ENCODE peak calls at places on chromosome 2, in five cellular contexts. U is hepatocyte, M is HCT116, X is GM23248, A is MM.1S. K is an unnamed sample.

GRCh38 chr2:169038338-169038757 is 7.2 kb upstream of the ABCB11 start:
- DNase-seq in U (no peak), M (no peak), X (peak; percentile 7), A (no peak), K (no peak)

GRCh38 chr2:17309741-17310339 is 208.4 kb downstream of the RAD51AP2 start:
- DNase-seq in U (peak; percentile 86), M (peak; percentile 63), X (peak; percentile 63), A (peak; percentile 79), K (peak; percentile 57)

GRCh38 chr2:160581448-160581847 is 87.8 kb upstream of the RBMS1 start:
- DNase-seq in U (no peak), M (no peak), X (no peak), A (no peak), K (no peak)

GRCh38 chr2:120564213-120565094 is 171.2 kb upstream of the GLI2 start:
- DNase-seq in U (peak; percentile 66), M (no peak), X (no peak), A (no peak), K (no peak)

GRCh38 chr2:232321156-232321816 is 57.3 kb upstream of the ALPP start:
- DNase-seq in U (no peak), M (no peak), X (no peak), A (no peak), K (no peak)

GRCh38 chr2:199459286-199460100 is 1.8 kb upstream of the SATB2 start:
- DNase-seq in U (peak; percentile 90), M (peak; percentile 93), X (peak; percentile 98), A (peak; percentile 79), K (peak; percentile 81)

GRCh38 chr2:168614291-168615018 is 158.4 kb downstream of the CERS6 start:
- DNase-seq in U (no peak), M (no peak), X (no peak), A (no peak), K (peak; percentile 7)

GRCh38 chr2:217444509-217444908 is 558.3 kb downstream of the TNS1 start:
- DNase-seq in U (no peak), M (no peak), X (no peak), A (no peak), K (no peak)

GRCh38 chr2:7674606-7675005 is 757.4 kb downstream of the RNF144A start:
- DNase-seq in U (no peak), M (no peak), X (peak; percentile 46), A (no peak), K (no peak)

GRCh38 chr2:58042486-58042970 is 4.1 kb upstream of the VRK2 start:
- DNase-seq in U (peak; percentile 80), M (peak; percentile 92), X (peak; percentile 75), A (peak; percentile 75), K (no peak)

GRCh38 chr2:231715988-231716616 is 7.8 kb downstream of the PTMA start:
- DNase-seq in U (no peak), M (no peak), X (peak; percentile 58), A (no peak), K (peak; percentile 17)

GRCh38 chr2:2026851-2027250 is 282.5 kb upstream of the PXDN start:
- DNase-seq in U (no peak), M (no peak), X (no peak), A (no peak), K (no peak)

GRCh38 chr2:79887747-79888374 is 375.0 kb downstream of the CTNNA2 start:
- DNase-seq in U (peak; percentile 71), M (peak; percentile 31), X (peak; percentile 61), A (peak; percentile 63), K (peak; percentile 57)

GRCh38 chr2:20106746-20107145 is 55.3 kb upstream of the LAPTM4A start:
- DNase-seq in U (peak; percentile 73), M (no peak), X (no peak), A (no peak), K (no peak)

GRCh38 chr2:183000846-183001245 is 37.4 kb downstream of the NCKAP1 start:
- DNase-seq in U (peak; percentile 9), M (no peak), X (no peak), A (no peak), K (no peak)

GRCh38 chr2:58447586-58447985 is 206.5 kb upstream of the FANCL start:
- DNase-seq in U (no peak), M (no peak), X (no peak), A (no peak), K (no peak)

GRCh38 chr2:144426981-144427479 is 92.9 kb downstream of the ZEB2 start:
- DNase-seq in U (peak; percentile 39), M (no peak), X (peak; percentile 56), A (no peak), K (no peak)

GRCh38 chr2:80642465-80642864 is 337.9 kb upstream of the LRRTM1 start:
- DNase-seq in U (no peak), M (no peak), X (no peak), A (peak; percentile 41), K (no peak)

GRCh38 chr2:147094077-147094476 is 750.8 kb upstream of the ACVR2A start:
- DNase-seq in U (no peak), M (no peak), X (no peak), A (no peak), K (no peak)

GRCh38 chr2:20617081-20617575 is 33.8 kb downstream of the HS1BP3 start:
- DNase-seq in U (peak; percentile 59), M (no peak), X (no peak), A (no peak), K (no peak)

GRCh38 chr2:181120625-181121024 is 140.2 kb downstream of the UBE2E3 start:
- DNase-seq in U (no peak), M (no peak), X (peak; percentile 4), A (no peak), K (no peak)

GRCh38 chr2:57180042-57180567 is 866.5 kb upstream of the VRK2 start:
- DNase-seq in U (no peak), M (no peak), X (peak; percentile 50), A (no peak), K (no peak)

GRCh38 chr2:44618378-44619023 is 256.8 kb downstream of the CAMKMT start:
- DNase-seq in U (no peak), M (no peak), X (no peak), A (no peak), K (no peak)

GRCh38 chr2:176729706-176730569 is 460.7 kb downstream of the MTX2 start:
- DNase-seq in U (peak; percentile 23), M (no peak), X (peak; percentile 80), A (no peak), K (no peak)

GRCh38 chr2:3389193-3389592 is 9.7 kb downstream of the TRAPPC12 start:
- DNase-seq in U (no peak), M (no peak), X (no peak), A (no peak), K (no peak)

GRCh38 chr2:235598842-235599531 is 105.1 kb downstream of the AGAP1 start:
- DNase-seq in U (no peak), M (no peak), X (no peak), A (no peak), K (no peak)

GRCh38 chr2:36516136-36516870 is 81.7 kb downstream of the FEZ2 start:
- DNase-seq in U (peak; percentile 37), M (no peak), X (peak; percentile 55), A (no peak), K (no peak)

GRCh38 chr2:217955881-217956493 is 46.8 kb downstream of the TNS1 start:
- DNase-seq in U (no peak), M (no peak), X (no peak), A (no peak), K (no peak)

GRCh38 chr2:129907256-129907973 is 72.1 kb upstream of the RAB6C start:
- DNase-seq in U (no peak), M (no peak), X (no peak), A (no peak), K (no peak)

GRCh38 chr2:173184031-173185004 is 108.7 kb downstream of the MAP3K20 start:
- DNase-seq in U (peak; percentile 66), M (peak; percentile 75), X (peak; percentile 99), A (no peak), K (no peak)

GRCh38 chr2:240302041-240302440 is 133.4 kb upstream of the GPC1 start:
- DNase-seq in U (no peak), M (no peak), X (no peak), A (no peak), K (no peak)

GRCh38 chr2:117832332-117832731 is 17.8 kb downstream of the DDX18 start:
- DNase-seq in U (no peak), M (no peak), X (no peak), A (no peak), K (no peak)

GRCh38 chr2:109467701-109468100 is 146.1 kb downstream of the SEPTIN10 start:
- DNase-seq in U (no peak), M (no peak), X (no peak), A (no peak), K (no peak)
- TF ChIP-seq EZH2phosphoT487 in U (no peak), M (no peak), X (no peak), A (no peak), K (no peak)

GRCh38 chr2:216082388-216082733 is 642 bp downstream of the TMEM169 start:
- DNase-seq in U (no peak), M (no peak), X (no peak), A (no peak), K (no peak)
- TF ChIP-seq EZH2phosphoT487 in U (no peak), M (no peak), X (no peak), A (no peak), K (no peak)

GRCh38 chr2:203936535-203936934 is at the start of gene ICOS:
- DNase-seq in U (no peak), M (no peak), X (no peak), A (no peak), K (no peak)
- TF ChIP-seq EZH2phosphoT487 in U (no peak), M (no peak), X (no peak), A (no peak), K (no peak)

DNA sequence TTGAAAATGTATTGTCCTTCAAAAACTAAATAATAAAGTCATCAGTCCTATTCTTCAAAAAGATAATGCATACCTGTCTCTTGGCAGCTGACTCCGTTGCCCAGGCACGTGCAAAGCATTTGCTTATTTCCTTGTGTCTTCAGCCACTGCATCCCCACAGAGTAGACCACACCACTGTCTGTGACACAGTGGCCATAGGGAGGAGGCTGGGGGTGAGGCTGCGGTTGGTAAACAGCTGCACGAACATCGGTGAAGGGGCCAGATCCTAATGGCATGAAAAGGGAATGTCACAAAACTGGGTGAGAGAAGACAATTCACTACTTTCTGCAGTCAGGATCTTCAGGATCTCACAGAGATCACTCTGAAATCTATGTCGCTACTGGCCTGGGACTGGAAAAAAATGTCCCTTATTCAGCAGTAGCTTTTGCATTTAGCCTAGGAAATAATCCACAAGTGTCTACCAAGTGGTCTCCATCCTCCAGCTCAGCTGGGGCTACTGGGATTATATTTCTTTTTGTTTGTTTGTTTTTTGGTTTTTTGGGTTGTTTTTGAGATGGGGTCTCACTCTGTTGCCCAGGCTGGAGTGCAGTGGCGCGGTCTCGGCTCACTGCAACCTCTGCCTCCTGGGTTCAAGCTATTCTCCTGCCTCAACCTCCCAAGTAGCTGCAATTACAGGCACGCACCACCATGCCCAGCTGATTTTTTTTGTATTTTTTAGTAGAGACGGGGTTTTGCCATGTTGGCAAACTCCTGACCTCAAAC is 10.7 kb downstream of the FN1 start:
- DNase-seq in U (no peak), M (no peak), X (peak; percentile 44), A (no peak), K (no peak)
- TF ChIP-seq EZH2phosphoT487 in U (no peak), M (no peak), X (no peak), A (no peak), K (no peak)

K was measured in OCI-LY7.